ENCODE peak calls at places on chromosome 17, in six cellular contexts. W is A673; C is CD8-positive, alpha-beta T cell; F is H1; T is psoas muscle; G is adrenal gland. O is an unnamed sample. For H3K4me1 and H3K36me3, the result is how much of the 10 kb centered on the place peaks cover.

GRCh38 chr17:72683506-72684404 is 408.7 kb downstream of the SLC39A11 start:
- DNase-seq in T (peak), G (no peak), W (peak), F (no peak), C (no peak), O (peak)

GRCh38 chr17:14793237-14793636 is 471.9 kb downstream of the PMP22 start:
- DNase-seq in T (no peak), W (no peak), G (no peak), F (no peak), C (no peak), O (no peak)

GRCh38 chr17:44209786-44210341 is 9.6 kb downstream of the UBTF start:
- DNase-seq in T (no peak), W (no peak), F (no peak), G (no peak), C (no peak), O (no peak)

GRCh38 chr17:34641368-34641767 is 62.0 kb downstream of the TMEM132E start:
- DNase-seq in T (no peak), G (no peak), C (no peak), F (no peak), W (no peak), O (no peak)

GRCh38 chr17:34692932-34693331 is 113.5 kb downstream of the TMEM132E start:
- DNase-seq in C (no peak), T (no peak), W (no peak), F (no peak), G (no peak), O (no peak)

GRCh38 chr17:28174352-28175046 is 132.0 kb downstream of the NLK start:
- DNase-seq in W (no peak), C (no peak), G (no peak), F (no peak), T (no peak), O (no peak)

GRCh38 chr17:79944251-79944812 is 91.3 kb downstream of the TBC1D16 start:
- DNase-seq in C (no peak), T (peak), G (no peak), W (no peak), F (no peak), O (no peak)

GRCh38 chr17:59963738-59964454 is 644 bp downstream of the RNFT1 start:
- DNase-seq in F (peak), T (peak), G (peak), C (peak), W (peak), O (peak)

GRCh38 chr17:17876959-17877547 is 40.3 kb upstream of the SREBF1 start:
- DNase-seq in T (peak), G (peak), W (no peak), C (no peak), F (no peak), O (no peak)

GRCh38 chr17:81322271-81323082 is 27.4 kb upstream of the SLC38A10 start:
- DNase-seq in G (no peak), F (peak), T (no peak), W (peak), C (no peak), O (peak)

GRCh38 chr17:45425125-45425983 is 7.3 kb downstream of the ARHGAP27 start:
- DNase-seq in W (peak), G (no peak), C (no peak), T (no peak), F (peak), O (peak)

GRCh38 chr17:36937961-36938565 is 788 bp downstream of the LHX1 start:
- DNase-seq in W (no peak), G (no peak), C (no peak), F (peak), T (no peak), O (no peak)

GRCh38 chr17:14359251-14359939 is 58.5 kb downstream of the HS3ST3B1 start:
- DNase-seq in C (peak), G (no peak), W (no peak), F (no peak), T (no peak), O (no peak)

GRCh38 chr17:80007009-80007752 is 28.5 kb downstream of the TBC1D16 start:
- DNase-seq in F (no peak), G (no peak), C (no peak), T (peak), W (no peak), O (no peak)

GRCh38 chr17:46182961-46183360 is 10.3 kb downstream of the KANSL1 start:
- DNase-seq in F (no peak), T (no peak), G (no peak), C (no peak), W (peak), O (no peak)

GRCh38 chr17:17812211-17813054 is 24.4 kb downstream of the SREBF1 start:
- DNase-seq in W (peak), G (peak), F (peak), T (peak), C (peak), O (peak)

GRCh38 chr17:80899402-80900268 is 92.0 kb upstream of the CHMP6 start:
- DNase-seq in W (peak), G (peak), F (peak), C (peak), T (no peak), O (no peak)

GRCh38 chr17:2595200-2595599 is 1.7 kb downstream of the PAFAH1B1 start:
- DNase-seq in C (no peak), F (no peak), G (no peak), W (no peak), T (no peak), O (no peak)

GRCh38 chr17:20781260-20781659 is 201.7 kb downstream of the CDRT15L2 start:
- DNase-seq in W (no peak), T (no peak), F (no peak), C (no peak), G (no peak), O (no peak)

GRCh38 chr17:58302171-58302918 is 21.6 kb upstream of the MPO start:
- DNase-seq in G (peak), W (no peak), F (peak), C (no peak), T (no peak), O (no peak)

GRCh38 chr17:17096438-17097178 is 54.4 kb downstream of the MPRIP start:
- DNase-seq in C (no peak), G (no peak), W (no peak), T (no peak), F (no peak), O (peak)

GRCh38 chr17:82053130-82053529 is 1.4 kb downstream of the GPS1 start:
- DNase-seq in T (no peak), F (no peak), G (no peak), C (no peak), W (no peak), O (no peak)

GRCh38 chr17:20922128-20922670 is 120.6 kb downstream of the USP22 start:
- DNase-seq in T (peak), C (no peak), G (no peak), F (no peak), W (no peak), O (no peak)

GRCh38 chr17:79074650-79075432 is at the start of gene ENGASE:
- DNase-seq in C (peak), G (peak), T (peak), F (peak), W (peak), O (peak)

DNA sequence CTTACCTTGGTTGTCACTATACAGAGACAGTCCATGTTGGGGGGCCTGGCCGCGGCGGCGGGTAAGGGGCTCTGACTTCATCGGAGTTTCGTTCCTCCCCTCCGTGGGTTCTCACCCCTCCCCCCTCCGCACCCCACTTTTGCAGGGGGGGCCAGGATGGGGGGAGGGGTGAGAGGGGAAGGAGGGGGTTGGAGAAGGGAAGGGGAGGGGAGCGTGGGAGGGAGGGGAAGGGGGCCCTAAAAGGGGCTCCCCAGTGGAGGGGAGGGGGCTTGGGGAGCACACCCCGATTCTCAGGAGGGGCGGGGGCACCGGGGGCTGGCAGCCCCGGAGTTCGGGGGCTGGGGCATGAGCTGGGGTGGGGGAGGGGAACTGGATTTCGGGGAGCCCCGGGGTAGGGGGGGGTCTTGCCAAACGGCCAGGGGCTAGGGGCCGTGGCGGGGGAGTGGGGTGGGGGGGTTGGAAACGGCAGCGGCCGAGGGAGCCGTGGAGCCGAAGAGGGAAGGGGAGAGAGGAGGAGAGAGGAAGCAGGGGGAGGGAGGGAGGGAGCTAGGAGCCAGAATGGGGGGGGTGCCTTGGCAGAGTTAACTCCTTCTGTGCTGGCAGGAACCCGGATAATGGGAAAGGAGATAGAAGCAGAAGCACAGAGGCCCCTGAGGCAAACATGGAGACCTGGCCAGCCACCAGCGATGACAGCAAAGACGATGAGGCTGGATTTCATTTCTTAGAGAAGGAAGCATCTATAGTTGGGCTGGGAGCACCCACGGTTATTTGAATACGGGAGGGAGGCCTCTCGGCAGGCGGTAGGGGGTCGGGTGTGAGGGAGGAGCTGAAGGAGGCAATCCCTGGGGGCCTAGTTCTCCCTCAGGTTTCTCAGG is 2.3 kb downstream of the DLG4 start:
- DNase-seq in T (peak), G (peak), F (peak), C (no peak), W (peak), O (no peak)
- H3K4me1 ChIP-seq in T (under half), G (half or more), F (under half), C (half or more), W (under half), O (under half)

GRCh38 chr17:39846205-39846604 is 17.9 kb downstream of the IKZF3 start:
- DNase-seq in W (no peak), T (no peak), C (no peak), F (no peak), G (no peak), O (no peak)
- H3K36me3 ChIP-seq in W (under half), T (under half), C (under half), F (under half), G (under half), O (under half)

GRCh38 chr17:19304751-19305150 is 57.8 kb downstream of the B9D1 start:
- DNase-seq in C (no peak), F (no peak), G (no peak), W (no peak), T (no peak), O (no peak)
- H3K4me1 ChIP-seq in C (under half), F (under half), G (under half), W (under half), T (under half), O (under half)

GRCh38 chr17:8477653-8478441 is 42.2 kb downstream of the NDEL1 start:
- DNase-seq in W (no peak), G (peak), C (no peak), F (no peak), T (no peak), O (no peak)

GRCh38 chr17:8474826-8475225 is 39.1 kb downstream of the NDEL1 start:
- DNase-seq in F (no peak), W (no peak), G (peak), T (no peak), C (no peak), O (no peak)

GRCh38 chr17:8475227-8475626 is 39.5 kb downstream of the NDEL1 start:
- DNase-seq in C (no peak), G (peak), T (no peak), W (no peak), F (no peak), O (no peak)

GRCh38 chr17:8475820-8476219 is 40.1 kb downstream of the NDEL1 start:
- DNase-seq in C (no peak), G (peak), T (no peak), W (no peak), F (no peak), O (no peak)

GRCh38 chr17:8476741-8477140 is 41.1 kb downstream of the NDEL1 start:
- DNase-seq in F (no peak), G (peak), W (no peak), C (no peak), T (no peak), O (no peak)
- H3K36me3 ChIP-seq in F (half or more), G (half or more), W (half or more), C (under half), T (half or more), O (under half)

GRCh38 chr17:75393523-75394331 is 11.8 kb downstream of the GRB2 start:
- DNase-seq in W (peak), G (peak), T (peak), F (peak), C (peak), O (peak)
- H3K4me1 ChIP-seq in W (under half), G (half or more), T (half or more), F (under half), C (half or more), O (under half)

DNA sequence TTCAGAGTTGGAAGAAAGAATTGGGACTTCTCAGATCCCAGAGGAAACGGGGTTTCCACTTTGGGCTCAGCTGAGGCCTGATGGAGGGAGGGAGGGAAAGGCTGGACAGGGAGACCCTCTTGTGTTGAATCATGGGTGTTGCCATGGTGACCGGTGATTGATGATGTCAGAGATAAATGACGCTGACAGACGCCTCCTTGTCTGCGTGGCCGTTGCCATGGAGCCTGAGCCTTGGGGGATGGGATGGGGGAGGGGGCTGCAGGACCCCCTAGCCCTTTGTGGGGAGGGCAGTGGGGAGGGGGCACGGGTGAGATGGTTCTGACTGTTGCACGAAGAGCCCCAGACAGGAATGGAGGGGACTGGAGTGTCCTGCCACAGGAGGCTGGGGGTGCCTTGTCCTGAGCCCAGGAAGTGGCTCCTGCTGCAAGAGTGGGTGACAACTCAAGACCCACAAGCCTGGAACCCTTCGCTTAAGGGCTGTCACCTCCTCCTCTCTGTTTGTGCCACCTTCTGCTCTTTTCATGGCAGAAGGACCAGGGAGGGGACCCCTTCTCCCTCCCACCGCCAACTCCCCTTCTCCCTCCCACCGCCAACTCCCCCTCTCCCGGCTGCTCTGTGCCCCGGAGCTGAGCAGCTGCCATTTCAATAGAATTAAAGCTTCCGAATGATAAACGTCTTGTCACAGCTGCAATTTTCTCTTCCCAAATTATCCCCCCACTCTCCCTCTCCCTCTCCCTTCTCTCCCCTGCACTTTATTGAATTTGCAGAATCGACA is 13.9 kb downstream of the GJD3 start:
- DNase-seq in F (no peak), W (peak), C (no peak), G (peak), T (no peak), O (no peak)
- H3K36me3 ChIP-seq in F (under half), W (under half), C (under half), G (under half), T (half or more), O (under half)

DNA sequence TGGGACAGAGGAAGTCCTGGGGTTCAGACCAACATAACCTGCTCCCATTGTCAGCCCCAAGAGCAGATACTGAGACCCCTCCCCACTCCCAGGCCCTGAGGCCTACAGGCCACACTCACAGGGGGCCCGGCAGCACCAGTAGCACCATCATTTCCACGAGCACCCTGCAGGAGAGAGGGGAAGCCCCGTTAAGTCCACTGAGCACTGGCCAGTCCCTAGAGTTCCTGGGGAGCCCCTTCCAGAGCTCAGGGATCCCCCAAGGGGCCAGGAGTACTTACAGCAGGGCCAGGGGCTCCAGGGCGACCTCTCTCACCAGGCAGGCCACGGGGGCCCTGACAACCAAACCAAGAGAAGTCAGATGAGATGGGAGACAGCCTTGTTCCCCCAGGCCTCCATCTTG is 5.4 kb downstream of the COL1A1 start:
- DNase-seq in W (no peak), C (no peak), G (no peak), F (no peak), T (no peak), O (no peak)
- H3K4me1 ChIP-seq in W (under half), C (under half), G (under half), F (under half), T (under half), O (under half)

GRCh38 chr17:1454541-1454940 is 1.5 kb downstream of the CRK start:
- DNase-seq in C (no peak), T (no peak), G (no peak), F (no peak), W (no peak), O (no peak)
- H3K36me3 ChIP-seq in C (under half), T (under half), G (under half), F (under half), W (under half), O (under half)

GRCh38 chr17:42750730-42751356 is 6.0 kb upstream of the EZH1 start:
- DNase-seq in C (no peak), G (no peak), T (no peak), W (no peak), F (no peak), O (no peak)
- H3K4me1 ChIP-seq in C (under half), G (under half), T (under half), W (under half), F (under half), O (under half)

O was measured in Caco-2.